ENCODE peak calls at places on chromosomes 3 and 15, in ten cellular contexts. One of them, this sample, is unnamed. For H3K4me1, the result is how much of the 10 kb centered on the place peaks cover.

GRCh38 chr15:80609512-80609946 is 85.6 kb upstream of the ABHD17C start:
- DNase-seq in mucosa of descending colon: no peak
- DNase-seq in tibial artery: no peak
- DNase-seq in adrenal gland: no peak
- DNase-seq in DND-41: no peak
- DNase-seq in uterus: no peak
- DNase-seq in A549: no peak
- DNase-seq in lower lobe of right lung: no peak
- DNase-seq in body of pancreas: no peak
- DNase-seq in CD8-positive, alpha-beta T cell: no peak
- DNase-seq in this sample: no peak

GRCh38 chr3:30508319-30508718 is 98.1 kb upstream of the TGFBR2 start:
- DNase-seq in mucosa of descending colon: no peak
- DNase-seq in tibial artery: no peak
- DNase-seq in adrenal gland: no peak
- DNase-seq in DND-41: no peak
- DNase-seq in uterus: no peak
- DNase-seq in A549: no peak
- DNase-seq in lower lobe of right lung: no peak
- DNase-seq in body of pancreas: no peak
- DNase-seq in CD8-positive, alpha-beta T cell: no peak
- DNase-seq in this sample: no peak

GRCh38 chr15:71651750-71652186 is 158.6 kb upstream of the NR2E3 start:
- DNase-seq in mucosa of descending colon: no peak
- DNase-seq in tibial artery: no peak
- DNase-seq in adrenal gland: peak
- DNase-seq in DND-41: no peak
- DNase-seq in uterus: no peak
- DNase-seq in A549: peak
- DNase-seq in lower lobe of right lung: no peak
- DNase-seq in body of pancreas: peak
- DNase-seq in CD8-positive, alpha-beta T cell: no peak
- DNase-seq in this sample: no peak

GRCh38 chr15:101062471-101063171 is 143.5 kb downstream of the LRRK1 start:
- DNase-seq in mucosa of descending colon: no peak
- DNase-seq in tibial artery: peak
- DNase-seq in adrenal gland: peak
- DNase-seq in DND-41: no peak
- DNase-seq in uterus: no peak
- DNase-seq in A549: no peak
- DNase-seq in lower lobe of right lung: no peak
- DNase-seq in body of pancreas: no peak
- DNase-seq in CD8-positive, alpha-beta T cell: no peak
- DNase-seq in this sample: no peak

GRCh38 chr3:172911142-172911541 is 160.6 kb downstream of the ECT2 start:
- DNase-seq in mucosa of descending colon: no peak
- DNase-seq in tibial artery: no peak
- DNase-seq in adrenal gland: no peak
- DNase-seq in DND-41: no peak
- DNase-seq in uterus: no peak
- DNase-seq in A549: no peak
- DNase-seq in lower lobe of right lung: no peak
- DNase-seq in body of pancreas: no peak
- DNase-seq in CD8-positive, alpha-beta T cell: no peak
- DNase-seq in this sample: no peak

GRCh38 chr3:100682056-100682853 is 27.0 kb upstream of the TFG start:
- DNase-seq in mucosa of descending colon: no peak
- DNase-seq in tibial artery: peak
- DNase-seq in adrenal gland: no peak
- DNase-seq in DND-41: no peak
- DNase-seq in uterus: no peak
- DNase-seq in A549: no peak
- DNase-seq in lower lobe of right lung: peak
- DNase-seq in body of pancreas: no peak
- DNase-seq in CD8-positive, alpha-beta T cell: peak
- DNase-seq in this sample: no peak

GRCh38 chr3:187014417-187014864 is 84.1 kb downstream of the ST6GAL1 start:
- DNase-seq in mucosa of descending colon: no peak
- DNase-seq in tibial artery: peak
- DNase-seq in adrenal gland: no peak
- DNase-seq in DND-41: no peak
- DNase-seq in uterus: no peak
- DNase-seq in A549: no peak
- DNase-seq in lower lobe of right lung: no peak
- DNase-seq in body of pancreas: no peak
- DNase-seq in CD8-positive, alpha-beta T cell: no peak
- DNase-seq in this sample: no peak

GRCh38 chr3:184785856-184786255 is 26.1 kb upstream of the VPS8 start:
- DNase-seq in mucosa of descending colon: no peak
- DNase-seq in tibial artery: no peak
- DNase-seq in adrenal gland: no peak
- DNase-seq in DND-41: no peak
- DNase-seq in uterus: no peak
- DNase-seq in A549: no peak
- DNase-seq in lower lobe of right lung: no peak
- DNase-seq in body of pancreas: no peak
- DNase-seq in CD8-positive, alpha-beta T cell: no peak
- DNase-seq in this sample: no peak

GRCh38 chr15:63133786-63134185 is 12.1 kb downstream of the LACTB start:
- DNase-seq in mucosa of descending colon: no peak
- DNase-seq in tibial artery: no peak
- DNase-seq in adrenal gland: no peak
- DNase-seq in DND-41: no peak
- DNase-seq in uterus: no peak
- DNase-seq in A549: no peak
- DNase-seq in lower lobe of right lung: no peak
- DNase-seq in body of pancreas: no peak
- DNase-seq in CD8-positive, alpha-beta T cell: no peak
- DNase-seq in this sample: no peak

GRCh38 chr3:192435241-192435640 is 292.1 kb downstream of the FGF12 start:
- DNase-seq in mucosa of descending colon: no peak
- DNase-seq in tibial artery: no peak
- DNase-seq in adrenal gland: no peak
- DNase-seq in DND-41: no peak
- DNase-seq in uterus: no peak
- DNase-seq in A549: no peak
- DNase-seq in lower lobe of right lung: no peak
- DNase-seq in body of pancreas: no peak
- DNase-seq in CD8-positive, alpha-beta T cell: no peak
- DNase-seq in this sample: no peak

GRCh38 chr3:169528289-169528688 is 135.2 kb downstream of the MECOM start:
- DNase-seq in mucosa of descending colon: no peak
- DNase-seq in tibial artery: no peak
- DNase-seq in adrenal gland: no peak
- DNase-seq in DND-41: no peak
- DNase-seq in uterus: no peak
- DNase-seq in A549: no peak
- DNase-seq in lower lobe of right lung: no peak
- DNase-seq in body of pancreas: no peak
- DNase-seq in CD8-positive, alpha-beta T cell: no peak
- DNase-seq in this sample: no peak

GRCh38 chr15:88299502-88299901 is 43.0 kb upstream of the NTRK3 start:
- DNase-seq in mucosa of descending colon: no peak
- DNase-seq in tibial artery: no peak
- DNase-seq in adrenal gland: no peak
- DNase-seq in DND-41: no peak
- DNase-seq in uterus: no peak
- DNase-seq in A549: no peak
- DNase-seq in lower lobe of right lung: no peak
- DNase-seq in body of pancreas: no peak
- DNase-seq in CD8-positive, alpha-beta T cell: no peak
- DNase-seq in this sample: no peak

GRCh38 chr3:194687638-194688206 is 2.0 kb downstream of the FAM43A start:
- DNase-seq in mucosa of descending colon: peak
- DNase-seq in tibial artery: peak
- DNase-seq in adrenal gland: peak
- DNase-seq in DND-41: no peak
- DNase-seq in uterus: peak
- DNase-seq in A549: peak
- DNase-seq in lower lobe of right lung: peak
- DNase-seq in body of pancreas: peak
- DNase-seq in CD8-positive, alpha-beta T cell: peak
- DNase-seq in this sample: peak

GRCh38 chr3:37301980-37302379 is 127.6 kb upstream of the LRRFIP2 start:
- DNase-seq in mucosa of descending colon: no peak
- DNase-seq in tibial artery: no peak
- DNase-seq in adrenal gland: no peak
- DNase-seq in DND-41: no peak
- DNase-seq in uterus: no peak
- DNase-seq in A549: no peak
- DNase-seq in lower lobe of right lung: no peak
- DNase-seq in body of pancreas: no peak
- DNase-seq in CD8-positive, alpha-beta T cell: no peak
- DNase-seq in this sample: no peak

DNA sequence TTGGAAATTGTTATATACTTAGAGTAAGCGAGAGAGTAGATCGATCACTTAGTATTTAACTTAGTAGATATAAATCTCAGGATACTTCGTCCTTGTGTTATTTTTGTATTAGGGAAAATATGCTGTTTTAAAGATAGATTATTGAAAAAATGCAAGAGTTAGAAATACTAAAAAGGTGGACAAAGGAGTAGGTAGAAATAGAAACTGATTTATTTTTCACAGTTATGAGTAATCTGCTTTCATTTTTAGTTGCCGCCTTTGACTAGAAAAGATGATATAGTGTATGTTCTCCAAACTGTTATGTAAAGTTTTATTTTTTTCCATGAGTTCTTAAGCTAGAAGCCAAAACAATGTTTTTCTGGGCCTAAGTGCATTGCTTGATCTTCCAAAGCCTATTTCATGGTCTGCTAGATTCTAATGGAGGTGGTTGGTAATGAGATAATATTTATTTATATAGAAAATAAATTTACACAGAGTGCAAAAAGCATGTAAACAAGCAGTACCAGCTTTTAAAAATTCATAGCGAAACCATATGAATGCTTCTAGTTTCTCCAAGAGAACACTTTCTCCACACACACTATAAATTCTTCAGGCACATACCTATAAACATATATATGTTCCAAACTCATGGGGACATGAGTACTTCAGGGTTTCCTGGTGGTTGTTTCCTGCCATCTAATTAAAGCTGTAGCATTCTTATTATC is 61.1 kb downstream of the DIPK2A start:
- DNase-seq in mucosa of descending colon: no peak
- DNase-seq in tibial artery: no peak
- DNase-seq in adrenal gland: no peak
- DNase-seq in DND-41: no peak
- DNase-seq in uterus: no peak
- DNase-seq in A549: no peak
- DNase-seq in lower lobe of right lung: no peak
- DNase-seq in body of pancreas: no peak
- DNase-seq in CD8-positive, alpha-beta T cell: no peak
- DNase-seq in this sample: no peak
- H3K4me3 ChIP-seq in mucosa of descending colon: no peak
- H3K4me3 ChIP-seq in tibial artery: peak
- H3K4me3 ChIP-seq in adrenal gland: no peak
- H3K4me3 ChIP-seq in DND-41: no peak
- H3K4me3 ChIP-seq in uterus: no peak
- H3K4me3 ChIP-seq in A549: no peak
- H3K4me3 ChIP-seq in lower lobe of right lung: no peak
- H3K4me3 ChIP-seq in body of pancreas: no peak
- H3K4me3 ChIP-seq in CD8-positive, alpha-beta T cell: no peak
- H3K4me3 ChIP-seq in this sample: no peak

GRCh38 chr3:14295777-14296176 is 106.6 kb upstream of the SLC6A6 start:
- DNase-seq in mucosa of descending colon: no peak
- DNase-seq in tibial artery: no peak
- DNase-seq in adrenal gland: no peak
- DNase-seq in DND-41: no peak
- DNase-seq in uterus: no peak
- DNase-seq in A549: no peak
- DNase-seq in lower lobe of right lung: no peak
- DNase-seq in body of pancreas: no peak
- DNase-seq in CD8-positive, alpha-beta T cell: no peak
- DNase-seq in this sample: no peak
- H3K4me1 ChIP-seq in mucosa of descending colon: under half
- H3K4me1 ChIP-seq in tibial artery: under half
- H3K4me1 ChIP-seq in adrenal gland: under half
- H3K4me1 ChIP-seq in DND-41: under half
- H3K4me1 ChIP-seq in uterus: under half
- H3K4me1 ChIP-seq in A549: under half
- H3K4me1 ChIP-seq in lower lobe of right lung: under half
- H3K4me1 ChIP-seq in body of pancreas: under half
- H3K4me1 ChIP-seq in CD8-positive, alpha-beta T cell: under half
- H3K4me1 ChIP-seq in this sample: under half

DNA sequence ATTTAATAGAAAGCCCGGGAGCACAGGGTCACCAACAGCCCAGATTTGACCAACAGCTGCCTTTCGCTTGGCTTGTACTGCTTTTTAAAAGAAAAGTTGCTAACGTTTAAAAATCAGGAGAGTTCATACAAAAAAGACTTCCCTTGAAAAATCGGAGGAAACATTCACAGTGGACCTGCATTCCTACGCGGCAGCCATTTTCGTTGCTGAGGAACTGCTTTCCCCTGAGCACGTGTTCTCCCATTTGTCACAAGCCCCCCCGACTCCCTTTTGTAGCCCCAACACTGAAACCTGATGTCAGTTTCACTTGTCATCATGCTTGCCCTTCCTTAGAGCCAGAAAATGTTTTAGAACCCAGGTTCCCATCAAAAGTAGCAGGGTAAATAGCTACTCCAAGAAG is 47.6 kb downstream of the B3GALNT1 start:
- DNase-seq in mucosa of descending colon: no peak
- DNase-seq in tibial artery: no peak
- DNase-seq in adrenal gland: no peak
- DNase-seq in DND-41: no peak
- DNase-seq in uterus: no peak
- DNase-seq in A549: no peak
- DNase-seq in lower lobe of right lung: no peak
- DNase-seq in body of pancreas: no peak
- DNase-seq in CD8-positive, alpha-beta T cell: no peak
- DNase-seq in this sample: no peak
- H3K4me3 ChIP-seq in mucosa of descending colon: no peak
- H3K4me3 ChIP-seq in tibial artery: no peak
- H3K4me3 ChIP-seq in adrenal gland: no peak
- H3K4me3 ChIP-seq in DND-41: no peak
- H3K4me3 ChIP-seq in uterus: no peak
- H3K4me3 ChIP-seq in A549: no peak
- H3K4me3 ChIP-seq in lower lobe of right lung: no peak
- H3K4me3 ChIP-seq in body of pancreas: no peak
- H3K4me3 ChIP-seq in CD8-positive, alpha-beta T cell: no peak
- H3K4me3 ChIP-seq in this sample: no peak

DNA sequence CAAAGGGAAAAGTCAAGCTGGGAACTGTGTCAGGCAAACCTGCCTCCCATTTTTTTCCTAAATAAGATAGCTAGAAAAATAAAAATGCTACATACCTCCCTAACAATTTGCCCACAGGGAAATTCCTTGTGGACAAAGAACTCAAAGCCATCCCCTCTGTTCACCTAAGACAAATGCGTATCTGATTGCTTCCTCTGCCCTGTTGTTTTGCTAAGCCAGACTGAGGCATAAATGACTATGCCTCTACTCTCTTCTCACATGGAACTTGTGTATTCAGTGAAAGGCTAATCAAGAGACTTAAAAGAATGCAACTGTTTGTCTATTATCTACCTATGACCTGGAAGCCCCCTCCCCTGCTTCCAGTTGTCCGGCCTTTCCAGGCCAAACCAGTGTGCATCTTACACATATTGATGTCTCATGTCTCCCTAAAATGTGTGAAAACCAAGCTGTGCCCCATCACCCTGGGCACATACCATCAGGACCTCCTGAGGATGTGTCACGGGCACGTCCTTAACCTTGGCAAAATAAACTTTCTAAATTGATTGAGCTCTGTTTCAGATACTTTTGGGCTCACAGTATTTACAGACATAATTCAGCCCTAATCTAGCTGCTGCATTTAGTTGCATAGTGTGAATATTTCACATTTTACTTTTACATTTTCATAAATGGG is 15.8 kb downstream of the CHD2 start:
- DNase-seq in mucosa of descending colon: no peak
- DNase-seq in tibial artery: no peak
- DNase-seq in adrenal gland: no peak
- DNase-seq in DND-41: no peak
- DNase-seq in uterus: no peak
- DNase-seq in A549: no peak
- DNase-seq in lower lobe of right lung: no peak
- DNase-seq in body of pancreas: no peak
- DNase-seq in CD8-positive, alpha-beta T cell: no peak
- DNase-seq in this sample: no peak
- H3K4me1 ChIP-seq in mucosa of descending colon: half or more
- H3K4me1 ChIP-seq in tibial artery: under half
- H3K4me1 ChIP-seq in adrenal gland: under half
- H3K4me1 ChIP-seq in DND-41: half or more
- H3K4me1 ChIP-seq in uterus: under half
- H3K4me1 ChIP-seq in A549: half or more
- H3K4me1 ChIP-seq in lower lobe of right lung: half or more
- H3K4me1 ChIP-seq in body of pancreas: half or more
- H3K4me1 ChIP-seq in CD8-positive, alpha-beta T cell: half or more
- H3K4me1 ChIP-seq in this sample: half or more

This sample was measured in naive thymus-derived CD4-positive, alpha-beta T cell.